ENCODE peak calls at places on chromosome 22, in five cellular contexts. F, O, T, G and J are unnamed samples. For H3K4me1, the result is how much of the 10 kb centered on the place peaks cover.

GRCh38 chr22:19874307-19875060 is 19.8 kb upstream of the GNB1L start:
- DNase-seq in O (peak), T (peak), F (no peak), G (no peak), J (no peak)

GRCh38 chr22:32378703-32379272 is 21.1 kb downstream of the RFPL3 start:
- DNase-seq in G (no peak), F (peak), O (no peak), T (no peak), J (no peak)

GRCh38 chr22:16818538-16818937 is 6.7 kb downstream of the XKR3 start:
- DNase-seq in F (no peak), G (no peak), T (no peak), O (no peak), J (no peak)

GRCh38 chr22:17855891-17856290 is 81.6 kb upstream of the BID start:
- DNase-seq in F (no peak), T (no peak), O (no peak), G (no peak), J (no peak)

GRCh38 chr22:26143801-26144325 is 25.4 kb upstream of the SEZ6L start:
- DNase-seq in F (no peak), G (no peak), T (no peak), O (no peak), J (no peak)

GRCh38 chr22:20550851-20551744 is 43.7 kb downstream of the MED15 start:
- DNase-seq in G (peak), O (peak), F (no peak), T (peak), J (no peak)

GRCh38 chr22:41526802-41527799 is 17.2 kb downstream of the POLR3H start:
- DNase-seq in F (peak), G (no peak), O (peak), T (peak), J (no peak)

GRCh38 chr22:46649176-46650077 is 29.2 kb downstream of the GRAMD4 start:
- DNase-seq in F (no peak), T (no peak), G (no peak), O (no peak), J (no peak)

GRCh38 chr22:20116376-20116950 is 559 bp downstream of the RANBP1 start:
- DNase-seq in T (peak), F (no peak), G (no peak), O (peak), J (no peak)

GRCh38 chr22:36383110-36383581 is 4.6 kb downstream of the MYH9 start:
- DNase-seq in O (peak), F (peak), G (peak), T (no peak), J (no peak)

GRCh38 chr22:46763051-46763705 is 728 bp downstream of the TBC1D22A start:
- DNase-seq in F (peak), O (peak), G (no peak), T (peak), J (no peak)

GRCh38 chr22:47098121-47098520 is 335.7 kb downstream of the TBC1D22A start:
- DNase-seq in O (no peak), T (no peak), G (no peak), F (no peak), J (no peak)

GRCh38 chr22:46826438-46826837 is 64.0 kb downstream of the TBC1D22A start:
- DNase-seq in T (no peak), G (no peak), F (no peak), O (no peak), J (no peak)

GRCh38 chr22:36728505-36728904 is 25.0 kb upstream of the CACNG2 start:
- DNase-seq in G (no peak), F (no peak), T (peak), O (no peak), J (peak)

GRCh38 chr22:44025171-44026065 is 1.3 kb downstream of the PARVB start:
- DNase-seq in F (peak), G (peak), T (no peak), O (peak), J (no peak)

GRCh38 chr22:20940178-20940790 is 23.1 kb downstream of the CRKL start:
- DNase-seq in G (no peak), O (no peak), F (no peak), T (no peak), J (no peak)

GRCh38 chr22:46693634-46694422 is 44.2 kb downstream of the CERK start:
- DNase-seq in F (no peak), T (peak), O (no peak), G (no peak), J (no peak)

GRCh38 chr22:41273128-41273527 is 12.9 kb downstream of the RANGAP1 start:
- DNase-seq in G (no peak), T (no peak), F (no peak), O (no peak), J (no peak)

GRCh38 chr22:41181349-41182241 is 23.5 kb upstream of the L3MBTL2 start:
- DNase-seq in G (peak), O (no peak), T (no peak), F (peak), J (no peak)

GRCh38 chr22:33347002-33347401 is 288.8 kb upstream of the SYN3 start:
- DNase-seq in G (no peak), F (no peak), O (no peak), T (no peak), J (no peak)

GRCh38 chr22:32699686-32700085 is 101.8 kb upstream of the TIMP3 start:
- DNase-seq in O (no peak), T (no peak), F (no peak), G (no peak), J (no peak)

GRCh38 chr22:38863531-38864131 is 8.4 kb downstream of the CBX6 start:
- DNase-seq in G (no peak), O (peak), T (peak), F (no peak), J (no peak)
- H3K4me1 ChIP-seq in G (under half), O (under half), T (half or more), F (under half), J (half or more)

GRCh38 chr22:23692598-23693291 is 1.9 kb downstream of the RGL4 start:
- DNase-seq in G (no peak), T (no peak), O (no peak), F (no peak), J (no peak)
- TF ChIP-seq POLR2AphosphoS5 in G (no peak), T (no peak), O (no peak), F (no peak), J (no peak)

GRCh38 chr22:39317756-39318506 is 1.5 kb downstream of the RPL3 start:
- DNase-seq in G (no peak), F (no peak), T (no peak), O (no peak), J (peak)

GRCh38 chr22:39318507-39319283 is 728 bp downstream of the RPL3 start:
- DNase-seq in T (no peak), G (peak), F (peak), O (no peak), J (no peak)

GRCh38 chr22:39315389-39315788 is 4.0 kb downstream of the RPL3 start:
- DNase-seq in T (no peak), O (no peak), F (no peak), G (no peak), J (no peak)

GRCh38 chr22:39317084-39317755 is 2.2 kb downstream of the RPL3 start:
- DNase-seq in G (no peak), O (no peak), T (no peak), F (peak), J (peak)

GRCh38 chr22:39316440-39317083 is 2.9 kb downstream of the RPL3 start:
- DNase-seq in F (peak), G (peak), O (peak), T (peak), J (no peak)
- TF ChIP-seq POLR2A in F (no peak), G (no peak), O (no peak), T (no peak), J (no peak)

GRCh38 chr22:22854466-22854865 is 33.1 kb upstream of the IGLL5 start:
- DNase-seq in O (no peak), F (no peak), T (no peak), G (no peak), J (no peak)
- H3K4me1 ChIP-seq in O (under half), F (under half), T (under half), G (under half), J (under half)

GRCh38 chr22:45626198-45626651 is 45.4 kb upstream of the ATXN10 start:
- DNase-seq in G (peak), O (peak), T (no peak), F (peak), J (no peak)
- TF ChIP-seq POLR2AphosphoS5 in G (no peak), O (no peak), T (no peak), F (no peak), J (peak)

GRCh38 chr22:49999063-49999900 is 13.3 kb downstream of the IL17REL start:
- DNase-seq in G (no peak), T (no peak), F (peak), O (peak), J (peak)
- TF ChIP-seq POLR2A in G (no peak), T (no peak), F (no peak), O (no peak), J (no peak)

GRCh38 chr22:50696799-50697561 is 24.4 kb downstream of the SHANK3 start:
- DNase-seq in O (peak), T (peak), F (no peak), G (no peak), J (no peak)

GRCh38 chr22:50697667-50698506 is 25.3 kb downstream of the SHANK3 start:
- DNase-seq in F (no peak), T (peak), G (no peak), O (peak), J (no peak)

GRCh38 chr22:50699001-50699753 is 26.6 kb downstream of the SHANK3 start:
- DNase-seq in T (peak), G (no peak), F (no peak), O (peak), J (no peak)

GRCh38 chr22:50699754-50700386 is 27.2 kb downstream of the SHANK3 start:
- DNase-seq in O (peak), T (peak), F (no peak), G (no peak), J (no peak)

GRCh38 chr22:50698546-50698945 is 25.9 kb downstream of the SHANK3 start:
- DNase-seq in G (no peak), F (no peak), O (peak), T (peak), J (no peak)
- H3K4me1 ChIP-seq in G (under half), F (under half), O (under half), T (under half), J (under half)

GRCh38 chr22:42805016-42805997 is 51.8 kb downstream of the ARFGAP3 start:
- DNase-seq in F (no peak), O (no peak), T (peak), G (peak), J (no peak)
- TF ChIP-seq POLR2AphosphoS5 in F (no peak), O (peak), T (no peak), G (no peak), J (peak)

GRCh38 chr22:31345331-31346254 is 553 bp downstream of the PATZ1 start:
- DNase-seq in O (peak), G (peak), T (peak), F (peak), J (no peak)
- TF ChIP-seq POLR2A in O (no peak), G (no peak), T (no peak), F (no peak), J (no peak)